ENCODE peak calls at places on chromosomes 1 and 21, in nine cellular contexts. O, D, E, A, J, Z, F, C and Y are unnamed samples.

GRCh38 chr21:45253180-45253579 is 34.5 kb downstream of the POFUT2 start:
- DNase-seq in O (no peak), D (no peak), E (no peak), A (no peak), J (no peak), Z (no peak), F (peak), C (peak), Y (peak)

GRCh38 chr21:45014747-45015468 is 59.5 kb upstream of the ADARB1 start:
- DNase-seq in O (no peak), D (no peak), E (no peak), A (no peak), J (no peak), Z (no peak), F (no peak), C (no peak), Y (no peak)

GRCh38 chr21:34035619-34036354 is 37.6 kb upstream of the MRPS6 start:
- DNase-seq in O (no peak), D (no peak), E (no peak), A (no peak), J (no peak), Z (no peak), F (no peak), C (no peak), Y (no peak)

GRCh38 chr1:96522927-96523326 is 198.7 kb upstream of the PTBP2 start:
- DNase-seq in O (no peak), D (no peak), E (no peak), A (no peak), J (no peak), Z (no peak), F (no peak), C (no peak), Y (no peak)

GRCh38 chr1:178541829-178542553 is 29.1 kb downstream of the TEX35 start:
- DNase-seq in O (peak), D (peak), E (no peak), A (peak), J (no peak), Z (no peak), F (peak), C (peak), Y (no peak)

GRCh38 chr1:5938068-5938740 is 54.0 kb downstream of the NPHP4 start:
- DNase-seq in O (no peak), D (no peak), E (no peak), A (peak), J (no peak), Z (peak), F (no peak), C (peak), Y (peak)

GRCh38 chr1:110672001-110672752 is 2.6 kb downstream of the KCNA3 start:
- DNase-seq in O (no peak), D (no peak), E (peak), A (no peak), J (no peak), Z (peak), F (no peak), C (no peak), Y (peak)

GRCh38 chr1:28894785-28895184 is 19.6 kb upstream of the EPB41 start:
- DNase-seq in O (no peak), D (no peak), E (no peak), A (no peak), J (no peak), Z (no peak), F (no peak), C (no peak), Y (no peak)

GRCh38 chr1:33387512-33388079 is 43.3 kb downstream of the PHC2 start:
- DNase-seq in O (no peak), D (no peak), E (no peak), A (peak), J (no peak), Z (peak), F (peak), C (peak), Y (peak)

GRCh38 chr1:222243902-222244301 is 304.0 kb downstream of the HHIPL2 start:
- DNase-seq in O (no peak), D (no peak), E (no peak), A (no peak), J (no peak), Z (peak), F (no peak), C (no peak), Y (no peak)

GRCh38 chr1:207941664-207942063 is 30.7 kb upstream of the CD34 start:
- DNase-seq in O (no peak), D (peak), E (no peak), A (peak), J (peak), Z (peak), F (peak), C (peak), Y (peak)

GRCh38 chr1:57061369-57061768 is 95.6 kb upstream of the C8B start:
- DNase-seq in O (no peak), D (no peak), E (no peak), A (peak), J (no peak), Z (peak), F (peak), C (no peak), Y (peak)

GRCh38 chr1:174397261-174397660 is 50.5 kb upstream of the GPR52 start:
- DNase-seq in O (no peak), D (no peak), E (no peak), A (no peak), J (no peak), Z (no peak), F (no peak), C (peak), Y (no peak)

GRCh38 chr21:32826317-32827167 is 55.0 kb upstream of the PAXBP1 start:
- DNase-seq in O (peak), D (no peak), E (no peak), A (peak), J (no peak), Z (peak), F (peak), C (peak), Y (peak)

GRCh38 chr21:28776251-28776650 is 216.4 kb downstream of the LTN1 start:
- DNase-seq in O (no peak), D (no peak), E (no peak), A (peak), J (no peak), Z (peak), F (peak), C (peak), Y (peak)

GRCh38 chr1:51330331-51331201 is at the start of gene TTC39A:
- DNase-seq in O (no peak), D (no peak), E (no peak), A (no peak), J (no peak), Z (no peak), F (no peak), C (no peak), Y (no peak)

GRCh38 chr1:156889802-156890585 is 3.5 kb upstream of the PEAR1 start:
- DNase-seq in O (peak), D (peak), E (peak), A (peak), J (peak), Z (peak), F (peak), C (peak), Y (peak)

GRCh38 chr1:172339840-172340239 is 80.6 kb upstream of the C1orf105 start:
- DNase-seq in O (no peak), D (no peak), E (no peak), A (no peak), J (no peak), Z (peak), F (no peak), C (no peak), Y (peak)

GRCh38 chr1:34917017-34917416 is 12.4 kb downstream of the DLGAP3 start:
- DNase-seq in O (no peak), D (no peak), E (no peak), A (no peak), J (no peak), Z (no peak), F (no peak), C (no peak), Y (no peak)

GRCh38 chr1:184014271-184014670 is 23.3 kb downstream of the COLGALT2 start:
- DNase-seq in O (no peak), D (no peak), E (no peak), A (no peak), J (no peak), Z (no peak), F (no peak), C (no peak), Y (peak)

GRCh38 chr1:36187800-36188593 is 32.0 kb downstream of the MAP7D1 start:
- DNase-seq in O (peak), D (peak), E (peak), A (peak), J (peak), Z (peak), F (peak), C (peak), Y (peak)

GRCh38 chr1:10904396-10905358 is 107.8 kb upstream of the TARDBP start:
- DNase-seq in O (no peak), D (no peak), E (no peak), A (peak), J (no peak), Z (peak), F (no peak), C (no peak), Y (no peak)

GRCh38 chr1:200306954-200307754 is 102.7 kb downstream of the ZNF281 start:
- DNase-seq in O (peak), D (no peak), E (no peak), A (peak), J (no peak), Z (peak), F (peak), C (peak), Y (peak)

GRCh38 chr1:9807541-9807940 is 16.2 kb downstream of the CLSTN1 start:
- DNase-seq in O (no peak), D (no peak), E (no peak), A (no peak), J (no peak), Z (no peak), F (no peak), C (no peak), Y (no peak)

GRCh38 chr1:7298749-7299151 is 472.3 kb upstream of the VAMP3 start:
- DNase-seq in O (no peak), D (no peak), E (no peak), A (peak), J (no peak), Z (peak), F (peak), C (peak), Y (peak)

GRCh38 chr1:157292809-157293564 is 154.8 kb upstream of the ETV3 start:
- DNase-seq in O (no peak), D (no peak), E (no peak), A (no peak), J (no peak), Z (no peak), F (no peak), C (no peak), Y (no peak)

GRCh38 chr1:200867018-200867811 is 5.6 kb upstream of the GPR25 start:
- DNase-seq in O (no peak), D (no peak), E (no peak), A (no peak), J (peak), Z (peak), F (no peak), C (peak), Y (no peak)

GRCh38 chr1:214727274-214727673 is 124.3 kb downstream of the CENPF start:
- DNase-seq in O (no peak), D (no peak), E (no peak), A (no peak), J (no peak), Z (no peak), F (no peak), C (no peak), Y (no peak)

GRCh38 chr1:24929876-24930702 is at the start of gene RUNX3:
- DNase-seq in O (peak), D (peak), E (peak), A (no peak), J (peak), Z (no peak), F (no peak), C (no peak), Y (peak)
- TF ChIP-seq CTCF in O (no peak), D (no peak), E (no peak), A (no peak), J (no peak), Z (no peak), F (no peak), C (no peak), Y (peak)

GRCh38 chr21:16279658-16280581 is 550.1 kb downstream of the USP25 start:
- DNase-seq in O (no peak), D (peak), E (no peak), A (peak), J (peak), Z (peak), F (peak), C (peak), Y (peak)
- H3K4me3 ChIP-seq in O (no peak), D (peak), E (no peak), A (peak), J (peak), Z (peak), F (peak), C (peak), Y (peak)

GRCh38 chr1:40782371-40782956 is 1.1 kb upstream of the KCNQ4 start:
- DNase-seq in O (no peak), D (no peak), E (no peak), A (no peak), J (peak), Z (no peak), F (no peak), C (peak), Y (no peak)
- TF ChIP-seq CTCF in O (no peak), D (peak), E (no peak), A (no peak), J (no peak), Z (peak), F (no peak), C (peak), Y (no peak)

DNA sequence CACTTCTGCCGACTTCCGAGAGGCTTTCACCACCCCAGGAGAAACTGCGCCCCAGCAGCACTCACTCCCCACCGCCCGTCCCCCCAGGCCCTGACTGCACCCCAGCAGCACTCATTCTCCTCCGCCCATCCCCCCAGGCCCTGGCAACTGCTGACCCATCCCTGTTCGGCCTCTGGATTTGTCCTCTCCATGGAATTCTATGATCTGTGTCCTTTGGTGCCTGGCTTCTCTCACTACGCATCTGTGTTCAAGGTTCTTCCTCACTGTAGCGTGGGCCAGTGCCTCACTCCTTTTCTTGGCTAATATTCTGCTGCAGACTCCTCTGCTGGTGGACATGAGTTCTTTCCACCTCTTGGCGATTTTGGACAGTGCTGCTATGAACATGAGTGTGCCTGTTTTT is 121.8 kb upstream of the ARHGEF16 start:
- DNase-seq in O (no peak), D (no peak), E (no peak), A (no peak), J (no peak), Z (no peak), F (no peak), C (no peak), Y (no peak)
- H3K4me3 ChIP-seq in O (no peak), D (no peak), E (no peak), A (no peak), J (no peak), Z (no peak), F (no peak), C (no peak), Y (no peak)

GRCh38 chr1:181541947-181542346 is 58.6 kb downstream of the CACNA1E start:
- DNase-seq in O (no peak), D (no peak), E (no peak), A (peak), J (no peak), Z (peak), F (peak), C (no peak), Y (peak)
- TF ChIP-seq CTCF in O (no peak), D (no peak), E (no peak), A (no peak), J (no peak), Z (no peak), F (no peak), C (no peak), Y (no peak)

GRCh38 chr21:39630191-39630591 is 17.5 kb downstream of the B3GALT5 start:
- DNase-seq in O (peak), D (no peak), E (no peak), A (no peak), J (no peak), Z (peak), F (peak), C (peak), Y (peak)

GRCh38 chr21:39625211-39625895 is 12.6 kb downstream of the B3GALT5 start:
- DNase-seq in O (no peak), D (no peak), E (no peak), A (no peak), J (no peak), Z (no peak), F (no peak), C (no peak), Y (no peak)

GRCh38 chr21:39630827-39631226 is 18.1 kb downstream of the B3GALT5 start:
- DNase-seq in O (no peak), D (no peak), E (no peak), A (no peak), J (no peak), Z (peak), F (peak), C (peak), Y (peak)

GRCh38 chr21:39631842-39632577 is 19.3 kb downstream of the B3GALT5 start:
- DNase-seq in O (no peak), D (no peak), E (no peak), A (no peak), J (no peak), Z (no peak), F (no peak), C (no peak), Y (no peak)

DNA sequence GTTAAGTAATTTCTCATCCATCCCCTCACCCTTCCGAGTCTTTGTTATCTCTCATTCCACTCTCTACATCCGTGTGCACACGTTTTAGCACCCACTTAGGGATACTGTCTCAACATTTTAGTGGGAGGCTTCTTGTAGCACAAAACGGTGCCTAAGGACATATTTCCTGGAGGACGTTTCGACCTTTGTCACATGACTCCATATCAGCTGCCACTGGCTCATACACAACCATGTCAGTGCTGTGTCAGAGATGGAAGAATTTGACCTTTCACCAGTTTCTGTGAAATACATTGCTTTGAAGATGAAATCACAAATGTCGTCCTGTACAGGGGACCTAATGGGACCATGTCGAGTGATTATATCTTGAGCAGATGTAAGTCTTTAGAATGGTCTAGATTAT is 15.6 kb downstream of the B3GALT5 start:
- DNase-seq in O (no peak), D (no peak), E (no peak), A (no peak), J (no peak), Z (no peak), F (no peak), C (no peak), Y (no peak)
- H3K4me3 ChIP-seq in O (no peak), D (no peak), E (no peak), A (no peak), J (no peak), Z (no peak), F (no peak), C (no peak), Y (no peak)